ENCODE peak calls at places on chromosomes 11 and 22, in eight cellular contexts. N is NCI-H1105; A is GM12878; R is neural progenitor cell; P is activated CD4-positive, alpha-beta T cell treated with anti-CD3 and anti-CD28 coated beads for 36 hours; U is NCI-H748 treated with DMSO at 0.1 percent for 48 hours; K is bronchial epithelial cell; H is hypothalamus. S is an unnamed sample.
A peak's percentile ranks its signal among the peaks of the same experiment; 100 is the strongest.

GRCh38 chr22:46833228-46833627 is 70.8 kb downstream of the TBC1D22A start:
- DNase-seq in N (no peak), A (no peak), R (peak; percentile 67), P (no peak), U (no peak), K (peak; percentile 29), H (no peak), S (no peak)

GRCh38 chr22:23578306-23578705 is 1.8 kb downstream of the IGLL1 start:
- DNase-seq in N (no peak), A (no peak), R (no peak), P (no peak), U (no peak), K (no peak), H (no peak), S (no peak)

GRCh38 chr22:47599753-47600152 is 837.3 kb downstream of the TBC1D22A start:
- DNase-seq in N (no peak), A (no peak), R (no peak), P (no peak), U (no peak), K (no peak), H (no peak), S (no peak)

GRCh38 chr11:49505231-49505630 is 296.8 kb upstream of the FOLH1 start:
- DNase-seq in N (no peak), A (no peak), R (peak; percentile 6), P (no peak), U (no peak), K (peak; percentile 7), H (no peak), S (no peak)

GRCh38 chr11:61972796-61973602 is 5.6 kb upstream of the FTH1 start:
- DNase-seq in N (no peak), A (no peak), R (no peak), P (peak; percentile 33), U (no peak), K (peak; percentile 97), H (no peak), S (no peak)

GRCh38 chr22:26777402-26777801 is 120.0 kb downstream of the MIAT start:
- DNase-seq in N (no peak), A (no peak), R (no peak), P (no peak), U (no peak), K (no peak), H (no peak), S (no peak)

GRCh38 chr11:42631223-42631843 is 680.5 kb upstream of the API5 start:
- DNase-seq in N (peak; percentile 50), A (no peak), R (peak; percentile 34), P (no peak), U (peak; percentile 3), K (peak; percentile 47), H (no peak), S (no peak)

GRCh38 chr11:67276821-67277230 is 10.6 kb downstream of the GRK2 start:
- DNase-seq in N (no peak), A (no peak), R (peak; percentile 39), P (peak; percentile 72), U (no peak), K (no peak), H (no peak), S (peak; percentile 69)

GRCh38 chr22:25062378-25063095 is 110.0 kb downstream of the KIAA1671 start:
- DNase-seq in N (no peak), A (no peak), R (no peak), P (peak; percentile 73), U (no peak), K (no peak), H (no peak), S (no peak)

GRCh38 chr11:8922691-8923090 is 10.1 kb downstream of the C11orf16 start:
- DNase-seq in N (no peak), A (no peak), R (no peak), P (no peak), U (no peak), K (no peak), H (no peak), S (no peak)

GRCh38 chr11:117887431-117888139 is 11.1 kb upstream of the FXYD6 start:
- DNase-seq in N (no peak), A (no peak), R (no peak), P (no peak), U (no peak), K (no peak), H (no peak), S (no peak)

GRCh38 chr11:115539844-115540243 is 35.6 kb upstream of the CADM1 start:
- DNase-seq in N (no peak), A (no peak), R (no peak), P (no peak), U (no peak), K (no peak), H (no peak), S (no peak)

GRCh38 chr11:130212431-130212961 is 52.9 kb downstream of the ST14 start:
- DNase-seq in N (no peak), A (no peak), R (no peak), P (no peak), U (no peak), K (no peak), H (no peak), S (no peak)

GRCh38 chr11:61487342-61488025 is 21.1 kb upstream of the LRRC10B start:
- DNase-seq in N (no peak), A (no peak), R (no peak), P (no peak), U (no peak), K (no peak), H (no peak), S (no peak)

GRCh38 chr22:48490513-48491411 is 1336.9 kb downstream of the BRD1 start:
- DNase-seq in N (no peak), A (no peak), R (peak; percentile 36), P (no peak), U (no peak), K (no peak), H (no peak), S (no peak)